ENCODE peak calls at places on chromosome 19, in ten cellular contexts. S is HepG2, W is tibial nerve, D is uterus, X is small intestine, J is AG04450, C is H9, U is right lobe of liver, I is HAP-1, Z is fibroblast of lung. A is an unnamed sample. For H3K9me3, the result is how much of the 10 kb centered on the place peaks cover.

GRCh38 chr19:19900124-19900523 is 622 bp upstream of the ZNF93 start:
- DNase-seq in S (no peak), W (no peak), D (no peak), X (no peak), J (peak), C (no peak), U (no peak), I (no peak), Z (peak), A (no peak)

GRCh38 chr19:19062454-19063182 is 1.2 kb upstream of the SLC25A42 start:
- DNase-seq in S (peak), W (no peak), D (no peak), X (no peak), J (peak), C (no peak), U (no peak), I (no peak), Z (peak), A (no peak)

GRCh38 chr19:7467009-7467989 is 21.5 kb downstream of the PEX11G start:
- DNase-seq in S (no peak), W (no peak), D (no peak), X (no peak), J (no peak), C (no peak), U (no peak), I (no peak), Z (no peak), A (no peak)

GRCh38 chr19:7874080-7874856 is at the start of gene PRR36:
- DNase-seq in S (peak), W (no peak), D (no peak), X (no peak), J (no peak), C (peak), U (no peak), I (peak), Z (no peak), A (no peak)

GRCh38 chr19:48250290-48251025 is 5.3 kb downstream of the CARD8 start:
- DNase-seq in S (no peak), W (no peak), D (no peak), X (no peak), J (no peak), C (no peak), U (no peak), I (no peak), Z (no peak), A (no peak)

GRCh38 chr19:29879655-29879974 is 62.4 kb upstream of the URI1 start:
- DNase-seq in S (no peak), W (no peak), D (no peak), X (no peak), J (no peak), C (no peak), U (no peak), I (no peak), Z (no peak), A (no peak)

GRCh38 chr19:48558018-48558684 is 6.2 kb downstream of the SULT2B1 start:
- DNase-seq in S (peak), W (no peak), D (no peak), X (peak), J (no peak), C (peak), U (no peak), I (peak), Z (peak), A (no peak)

GRCh38 chr19:49530708-49531107 is 2.9 kb downstream of the RCN3 start:
- DNase-seq in S (no peak), W (no peak), D (no peak), X (no peak), J (no peak), C (no peak), U (no peak), I (no peak), Z (no peak), A (no peak)

GRCh38 chr19:46946090-46946489 is 73.5 kb upstream of the NPAS1 start:
- DNase-seq in S (no peak), W (no peak), D (no peak), X (peak), J (no peak), C (no peak), U (no peak), I (no peak), Z (no peak), A (no peak)

GRCh38 chr19:3555653-3556422 is 1.5 kb downstream of the MFSD12 start:
- DNase-seq in S (no peak), W (no peak), D (no peak), X (no peak), J (no peak), C (no peak), U (no peak), I (no peak), Z (no peak), A (peak)

GRCh38 chr19:53977429-53977990 is 13.9 kb upstream of the CACNG6 start:
- DNase-seq in S (peak), W (peak), D (peak), X (peak), J (peak), C (peak), U (peak), I (peak), Z (peak), A (peak)

GRCh38 chr19:3766520-3766919 is 4.0 kb downstream of the MRPL54 start:
- DNase-seq in S (no peak), W (no peak), D (no peak), X (no peak), J (no peak), C (no peak), U (no peak), I (no peak), Z (no peak), A (no peak)

GRCh38 chr19:40449506-40449905 is 5.4 kb upstream of the SERTAD3 start:
- DNase-seq in S (no peak), W (no peak), D (no peak), X (no peak), J (no peak), C (no peak), U (no peak), I (no peak), Z (no peak), A (no peak)

GRCh38 chr19:29841559-29842367 is 30.0 kb downstream of the CCNE1 start:
- DNase-seq in S (peak), W (no peak), D (no peak), X (peak), J (no peak), C (peak), U (no peak), I (peak), Z (no peak), A (peak)

GRCh38 chr19:7888145-7888825 is at the start of gene LRRC8E:
- DNase-seq in S (peak), W (no peak), D (no peak), X (peak), J (no peak), C (peak), U (no peak), I (peak), Z (peak), A (peak)

GRCh38 chr19:24053601-24054000 is 33.4 kb upstream of the ZNF254 start:
- DNase-seq in S (no peak), W (no peak), D (no peak), X (no peak), J (no peak), C (no peak), U (no peak), I (no peak), Z (no peak), A (no peak)

GRCh38 chr19:46296722-46297431 is at the start of gene HIF3A:
- DNase-seq in S (no peak), W (no peak), D (peak), X (peak), J (no peak), C (peak), U (peak), I (no peak), Z (peak), A (no peak)

GRCh38 chr19:7928741-7929701 is 3.1 kb upstream of the CTXN1 start:
- DNase-seq in S (peak), W (peak), D (peak), X (no peak), J (peak), C (peak), U (peak), I (peak), Z (peak), A (peak)

GRCh38 chr19:49335071-49335783 is at the start of gene CD37:
- DNase-seq in S (no peak), W (no peak), D (no peak), X (peak), J (no peak), C (peak), U (peak), I (no peak), Z (no peak), A (no peak)

GRCh38 chr19:6774821-6775707 is 2.6 kb downstream of the VAV1 start:
- DNase-seq in S (no peak), W (no peak), D (no peak), X (no peak), J (no peak), C (no peak), U (no peak), I (no peak), Z (peak), A (no peak)

GRCh38 chr19:18284710-18285430 is 3.4 kb upstream of the JUND start:
- DNase-seq in S (no peak), W (no peak), D (no peak), X (peak), J (no peak), C (no peak), U (no peak), I (no peak), Z (no peak), A (no peak)

GRCh38 chr19:48111280-48111679 is 663 bp upstream of the PLA2G4C start:
- DNase-seq in S (no peak), W (no peak), D (no peak), X (no peak), J (no peak), C (no peak), U (no peak), I (no peak), Z (no peak), A (no peak)

GRCh38 chr19:56538254-56538760 is 441 bp upstream of the ZFP28 start:
- DNase-seq in S (no peak), W (peak), D (peak), X (peak), J (peak), C (peak), U (peak), I (peak), Z (peak), A (peak)

GRCh38 chr19:56543776-56544175 is 5.0 kb downstream of the ZFP28 start:
- DNase-seq in S (no peak), W (no peak), D (no peak), X (no peak), J (no peak), C (no peak), U (no peak), I (no peak), Z (no peak), A (no peak)

GRCh38 chr19:56537442-56537841 is 1.3 kb upstream of the ZFP28 start:
- DNase-seq in S (no peak), W (no peak), D (no peak), X (no peak), J (no peak), C (no peak), U (no peak), I (no peak), Z (no peak), A (no peak)

DNA sequence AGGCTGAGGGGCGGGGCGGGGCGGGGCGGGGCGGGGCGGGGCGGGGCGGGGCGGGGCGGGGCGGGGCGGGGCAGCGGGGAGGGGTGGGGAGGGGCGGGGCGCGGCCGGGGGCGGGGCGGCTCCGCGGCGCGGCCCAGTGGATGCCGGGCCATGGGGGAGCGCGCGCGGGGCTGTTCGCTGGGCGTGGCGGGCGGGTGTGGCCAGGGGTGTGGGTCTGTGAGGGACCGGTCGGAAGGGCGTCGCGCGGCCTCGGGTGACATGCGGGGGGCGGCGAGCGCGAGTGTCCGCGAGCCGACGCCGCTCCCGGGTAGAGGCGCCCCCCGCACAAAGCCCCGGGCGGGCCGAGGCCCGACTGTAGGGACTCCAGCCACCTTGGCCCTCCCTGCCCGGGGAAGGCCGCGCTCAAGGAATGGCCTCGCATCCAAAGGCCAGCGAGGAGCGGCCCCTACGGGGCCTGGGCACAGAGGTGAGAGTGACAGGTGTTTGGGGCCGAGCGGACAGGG is at the start of gene ZFP28:
- DNase-seq in S (no peak), W (peak), D (peak), X (no peak), J (no peak), C (peak), U (peak), I (peak), Z (no peak), A (peak)
- H3K9me3 ChIP-seq in S (half or more), W (under half), D (under half), X (under half), J (half or more), C (under half), U (under half), I (under half), Z (under half), A (under half)

GRCh38 chr19:43841990-43842389 is 14.9 kb downstream of the ZNF283 start:
- DNase-seq in S (no peak), W (no peak), D (no peak), X (no peak), J (no peak), C (no peak), U (no peak), I (no peak), Z (no peak), A (no peak)
- H3K9me3 ChIP-seq in S (half or more), W (under half), D (half or more), X (under half), J (under half), C (half or more), U (under half), I (under half), Z (under half), A (under half)

DNA sequence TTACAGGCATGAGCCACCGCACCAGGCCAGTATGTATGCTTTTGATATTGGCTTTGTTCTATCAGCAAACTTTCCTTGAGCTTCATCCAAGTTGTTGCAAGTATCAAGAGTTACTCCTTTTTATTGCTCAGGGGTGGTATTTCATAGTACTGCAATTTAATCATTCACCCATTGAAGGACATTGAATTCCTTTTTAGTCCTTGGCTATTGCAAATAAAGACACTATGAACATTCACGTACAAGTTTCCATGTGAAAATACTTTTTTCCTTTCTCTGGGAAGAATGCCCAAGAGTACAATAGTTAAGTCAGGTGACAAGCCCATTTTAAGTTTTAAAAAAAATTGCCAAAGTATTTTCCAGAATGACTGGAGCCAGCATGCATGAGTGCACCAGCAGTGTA is 20.4 kb downstream of the CEACAM3 start:
- DNase-seq in S (no peak), W (no peak), D (no peak), X (no peak), J (no peak), C (no peak), U (no peak), I (no peak), Z (no peak), A (no peak)
- H3K9me3 ChIP-seq in S (under half), W (under half), D (under half), X (under half), J (under half), C (under half), U (under half), I (under half), Z (under half), A (under half)

GRCh38 chr19:58434217-58434616 is 5.7 kb downstream of the ZNF132 start:
- DNase-seq in S (no peak), W (no peak), D (no peak), X (no peak), J (no peak), C (no peak), U (no peak), I (no peak), Z (peak), A (no peak)
- H3K9me3 ChIP-seq in S (under half), W (under half), D (half or more), X (under half), J (half or more), C (half or more), U (under half), I (under half), Z (under half), A (half or more)